ENCODE peak calls at places on chromosome 17, in ten cellular contexts. W is NCI-H1105, X is EL, I is SK-N-SH, O is GM03348, J is left ventricle myocardium superior, R is T-helper 22 cell, P is body of pancreas, K is ELR, A is AG09319. V is an unnamed sample.

GRCh38 chr17:27455569-27455913 is 707 bp upstream of the KSR1 start:
- DNase-seq in W (no peak), X (no peak), I (no peak), O (no peak), J (no peak), R (no peak), P (no peak), K (no peak), A (no peak), V (no peak)

GRCh38 chr17:58363457-58364185 is 11.6 kb upstream of the SUPT4H1 start:
- DNase-seq in W (no peak), X (no peak), I (no peak), O (no peak), J (no peak), R (no peak), P (no peak), K (no peak), A (no peak), V (no peak)

GRCh38 chr17:50170662-50171370 is 5.0 kb downstream of the SGCA start:
- DNase-seq in W (no peak), X (no peak), I (no peak), O (no peak), J (no peak), R (no peak), P (no peak), K (peak; percentile 42), A (no peak), V (no peak)

GRCh38 chr17:65370669-65371126 is 190.8 kb downstream of the AXIN2 start:
- DNase-seq in W (no peak), X (no peak), I (no peak), O (no peak), J (no peak), R (no peak), P (peak; percentile 66), K (no peak), A (no peak), V (no peak)

GRCh38 chr17:63841350-63842172 is 924 bp downstream of the SMARCD2 start:
- DNase-seq in W (no peak), X (peak; percentile 50), I (peak; percentile 89), O (peak; percentile 42), J (peak; percentile 88), R (no peak), P (peak; percentile 65), K (peak; percentile 61), A (no peak), V (peak; percentile 48)

GRCh38 chr17:48385303-48385702 is 44.7 kb downstream of the SKAP1 start:
- DNase-seq in W (no peak), X (no peak), I (no peak), O (no peak), J (no peak), R (no peak), P (no peak), K (no peak), A (no peak), V (no peak)

GRCh38 chr17:74244543-74244942 is 29.5 kb upstream of the DNAI2 start:
- DNase-seq in W (no peak), X (no peak), I (no peak), O (no peak), J (no peak), R (no peak), P (no peak), K (no peak), A (no peak), V (no peak)

GRCh38 chr17:15431201-15431600 is 36.2 kb downstream of the CDRT4 start:
- DNase-seq in W (no peak), X (no peak), I (no peak), O (no peak), J (no peak), R (no peak), P (no peak), K (no peak), A (no peak), V (no peak)

GRCh38 chr17:63855185-63855584 is 12.7 kb upstream of the SMARCD2 start:
- DNase-seq in W (no peak), X (no peak), I (no peak), O (no peak), J (no peak), R (no peak), P (no peak), K (no peak), A (no peak), V (no peak)

GRCh38 chr17:65287040-65287439 is 149.9 kb downstream of the RGS9 start:
- DNase-seq in W (no peak), X (peak; percentile 84), I (no peak), O (peak; percentile 86), J (no peak), R (no peak), P (no peak), K (peak; percentile 33), A (no peak), V (peak; percentile 85)

GRCh38 chr17:16922386-16923096 is 49.4 kb downstream of the TNFRSF13B start:
- DNase-seq in W (no peak), X (no peak), I (no peak), O (no peak), J (no peak), R (no peak), P (no peak), K (peak; percentile 30), A (no peak), V (no peak)

GRCh38 chr17:4631836-4632582 is 9.5 kb downstream of the ALOX15 start:
- DNase-seq in W (no peak), X (no peak), I (no peak), O (no peak), J (no peak), R (no peak), P (no peak), K (peak; percentile 40), A (no peak), V (no peak)

GRCh38 chr17:40561871-40562611 is 3.2 kb downstream of the CCR7 start:
- DNase-seq in W (no peak), X (no peak), I (no peak), O (no peak), J (no peak), R (peak; percentile 58), P (no peak), K (no peak), A (no peak), V (peak; percentile 17)

GRCh38 chr17:17175917-17176316 is 30.2 kb downstream of the PLD6 start:
- DNase-seq in W (no peak), X (no peak), I (no peak), O (no peak), J (no peak), R (no peak), P (no peak), K (no peak), A (no peak), V (no peak)

GRCh38 chr17:55540414-55541091 is 29.3 kb upstream of the SMIM36 start:
- DNase-seq in W (no peak), X (peak; percentile 13), I (no peak), O (peak; percentile 19), J (no peak), R (no peak), P (no peak), K (peak; percentile 37), A (no peak), V (no peak)

GRCh38 chr17:4135489-4135888 is 7.3 kb downstream of the ZZEF1 start:
- DNase-seq in W (no peak), X (no peak), I (no peak), O (no peak), J (no peak), R (no peak), P (no peak), K (no peak), A (no peak), V (no peak)

GRCh38 chr17:50872710-50873424 is 6.7 kb upstream of the TOB1 start:
- DNase-seq in W (no peak), X (peak; percentile 31), I (no peak), O (peak; percentile 42), J (no peak), R (peak; percentile 46), P (peak; percentile 75), K (peak; percentile 49), A (no peak), V (no peak)

GRCh38 chr17:57915980-57916757 is 39.0 kb downstream of the CUEDC1 start:
- DNase-seq in W (no peak), X (no peak), I (peak; percentile 70), O (no peak), J (peak; percentile 48), R (no peak), P (peak; percentile 49), K (no peak), A (no peak), V (no peak)

GRCh38 chr17:78343433-78344201 is 16.3 kb downstream of the SOCS3 start:
- DNase-seq in W (no peak), X (no peak), I (no peak), O (no peak), J (peak; percentile 58), R (peak; percentile 72), P (no peak), K (no peak), A (no peak), V (no peak)

GRCh38 chr17:72445055-72445991 is 324.5 kb downstream of the SOX9 start:
- DNase-seq in W (no peak), X (no peak), I (no peak), O (no peak), J (no peak), R (no peak), P (no peak), K (no peak), A (no peak), V (no peak)

GRCh38 chr17:57604771-57605733 is 140.0 kb downstream of the CCDC182 start:
- DNase-seq in W (peak; percentile 92), X (no peak), I (peak; percentile 89), O (peak; percentile 57), J (peak; percentile 62), R (no peak), P (peak; percentile 55), K (no peak), A (no peak), V (peak; percentile 52)

GRCh38 chr17:55294042-55294751 is 29.4 kb downstream of the HLF start:
- DNase-seq in W (no peak), X (peak; percentile 12), I (no peak), O (peak; percentile 50), J (no peak), R (no peak), P (no peak), K (peak; percentile 10), A (no peak), V (no peak)

GRCh38 chr17:76700627-76701470 is 9.9 kb downstream of the MXRA7 start:
- DNase-seq in W (no peak), X (peak; percentile 91), I (peak; percentile 85), O (peak; percentile 86), J (peak; percentile 82), R (no peak), P (peak; percentile 29), K (peak; percentile 90), A (peak; percentile 54), V (peak; percentile 92)

GRCh38 chr17:50128441-50129302 is 1.3 kb downstream of the SAMD14 start:
- DNase-seq in W (no peak), X (no peak), I (no peak), O (no peak), J (no peak), R (no peak), P (no peak), K (peak; percentile 37), A (no peak), V (peak; percentile 66)

GRCh38 chr17:21524211-21524591 is 148.0 kb downstream of the KCNJ12 start:
- DNase-seq in W (no peak), X (peak; percentile 36), I (no peak), O (no peak), J (no peak), R (no peak), P (no peak), K (peak; percentile 34), A (no peak), V (peak; percentile 77)

GRCh38 chr17:50206604-50207293 is 5.3 kb upstream of the COL1A1 start:
- DNase-seq in W (peak; percentile 40), X (peak; percentile 79), I (peak; percentile 97), O (peak; percentile 77), J (peak; percentile 73), R (no peak), P (no peak), K (peak; percentile 70), A (no peak), V (no peak)

GRCh38 chr17:77693776-77694175 is 264.7 kb upstream of the TNRC6C start:
- DNase-seq in W (no peak), X (no peak), I (no peak), O (no peak), J (no peak), R (no peak), P (no peak), K (no peak), A (no peak), V (no peak)

GRCh38 chr17:266701-267656 is 85.5 kb upstream of the DOC2B start:
- DNase-seq in W (no peak), X (no peak), I (peak; percentile 57), O (peak; percentile 74), J (peak; percentile 56), R (no peak), P (no peak), K (no peak), A (no peak), V (no peak)

V was measured in hepatic stellate cell.